ENCODE peak calls at places on chromosomes 11 and 22, in eight cellular contexts. V, Q, L, Z, O, E, P and M are unnamed samples.

GRCh38 chr22:43501951-43502874 is 90.4 kb downstream of the MPPED1 start:
- DNase-seq in Z (no peak), O (no peak), V (no peak), E (no peak), L (no peak), Q (peak), P (no peak), M (no peak)

GRCh38 chr11:106473089-106473722 is 395.7 kb downstream of the AASDHPPT start:
- DNase-seq in Q (no peak), O (no peak), P (peak), V (peak), L (no peak), E (no peak), Z (no peak), M (no peak)

GRCh38 chr11:64165842-64166635 is at the start of gene MACROD1:
- DNase-seq in P (peak), Z (peak), E (peak), O (peak), V (peak), L (peak), Q (peak), M (peak)

GRCh38 chr11:102971766-102972165 is 16.2 kb upstream of the MMP13 start:
- DNase-seq in Q (no peak), O (no peak), L (no peak), Z (no peak), E (no peak), P (no peak), V (no peak), M (no peak)

GRCh38 chr11:8333431-8334401 is 70.0 kb upstream of the LMO1 start:
- DNase-seq in V (peak), P (peak), O (no peak), L (no peak), Q (no peak), Z (no peak), E (no peak), M (no peak)

GRCh38 chr22:41845380-41846267 is 12.7 kb downstream of the SREBF2 start:
- DNase-seq in P (no peak), Z (no peak), E (no peak), L (no peak), Q (no peak), O (no peak), V (no peak), M (no peak)

GRCh38 chr11:28911829-28912228 is 803.6 kb downstream of the METTL15 start:
- DNase-seq in E (no peak), Z (no peak), V (no peak), L (no peak), P (no peak), O (no peak), Q (no peak), M (no peak)

GRCh38 chr11:35321111-35321510 is 98.2 kb downstream of the SLC1A2 start:
- DNase-seq in Q (no peak), L (no peak), P (no peak), O (no peak), Z (no peak), E (no peak), V (no peak), M (no peak)

GRCh38 chr11:117080370-117080769 is 17.9 kb downstream of the SIK3 start:
- DNase-seq in L (no peak), Q (no peak), V (no peak), P (no peak), Z (no peak), E (no peak), O (no peak), M (no peak)

GRCh38 chr11:2802389-2803185 is 83.0 kb downstream of the CDKN1C start:
- DNase-seq in L (no peak), P (no peak), E (no peak), Q (peak), O (no peak), V (no peak), Z (no peak), M (no peak)

GRCh38 chr11:17779861-17780594 is 45.4 kb downstream of the KCNC1 start:
- DNase-seq in V (no peak), Z (no peak), L (no peak), E (no peak), Q (peak), P (no peak), O (no peak), M (no peak)

GRCh38 chr11:6755953-6756347 is 15.8 kb downstream of the OR2AG2 start:
- DNase-seq in Z (no peak), L (no peak), Q (no peak), V (no peak), E (no peak), O (no peak), P (no peak), M (no peak)

DNA sequence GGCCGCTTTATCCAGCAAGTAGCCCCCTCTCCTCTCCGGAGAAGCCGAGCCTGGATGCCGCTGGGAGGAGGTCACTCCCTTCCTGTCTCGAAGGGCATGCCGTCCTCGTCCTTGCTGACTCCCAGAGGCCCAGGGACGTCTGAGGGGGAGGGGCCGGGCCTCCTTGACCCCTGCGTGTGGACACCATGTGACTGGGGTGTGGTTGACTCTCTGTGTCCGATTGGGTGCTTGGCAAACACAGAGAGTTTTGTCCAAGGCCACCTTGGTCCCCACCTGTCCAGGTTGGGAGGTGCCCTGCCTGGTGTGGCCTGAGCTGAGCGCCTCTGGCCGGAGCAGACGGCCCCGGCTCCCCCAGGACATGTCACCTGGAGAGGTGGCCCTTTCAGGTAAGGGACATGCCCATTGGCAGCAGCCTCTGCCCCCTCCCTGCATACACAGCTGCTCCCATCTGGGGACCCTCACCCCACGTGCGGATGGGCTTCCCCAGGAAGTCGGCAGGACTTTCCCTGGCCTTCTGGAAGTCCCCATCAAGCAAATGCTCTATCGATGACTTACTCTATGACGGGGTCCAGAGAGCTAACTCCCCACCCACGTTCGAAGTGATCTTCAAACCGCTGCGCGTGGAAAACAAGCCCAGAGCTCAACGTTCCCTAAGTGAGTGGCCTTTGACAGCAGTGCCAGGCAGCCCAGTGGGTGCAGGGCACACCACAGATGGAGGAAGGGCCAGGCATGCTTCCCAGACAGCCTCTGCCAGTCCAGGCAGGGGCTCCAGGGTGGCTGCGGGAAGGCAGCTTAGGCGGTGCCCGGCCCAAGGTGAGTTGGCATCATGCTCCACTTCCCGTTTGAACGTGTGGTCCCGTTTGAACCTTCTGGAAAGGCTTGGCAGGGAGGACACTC is at the start of gene SMIM38:
- DNase-seq in E (no peak), V (no peak), O (no peak), P (no peak), L (no peak), Z (no peak), Q (no peak), M (no peak)
- H3K27ac ChIP-seq in E (no peak), V (peak), O (no peak), P (no peak), L (peak), Z (no peak), Q (no peak), M (no peak)

GRCh38 chr11:62410972-62411371 is 7.9 kb upstream of the SCGB1A1 start:
- DNase-seq in E (no peak), L (no peak), Z (no peak), O (no peak), V (peak), P (no peak), Q (no peak), M (no peak)

GRCh38 chr11:62416596-62416995 is 2.2 kb upstream of the SCGB1A1 start:
- DNase-seq in L (no peak), Q (no peak), Z (no peak), E (no peak), V (no peak), O (no peak), P (no peak), M (no peak)

GRCh38 chr11:62411524-62411923 is 7.3 kb upstream of the SCGB1A1 start:
- DNase-seq in O (no peak), P (no peak), L (no peak), E (no peak), Q (no peak), Z (no peak), V (no peak), M (no peak)

GRCh38 chr11:62409831-62410230 is 9.0 kb upstream of the SCGB1A1 start:
- DNase-seq in Z (no peak), V (no peak), Q (no peak), L (no peak), E (no peak), P (no peak), O (no peak), M (no peak)

DNA sequence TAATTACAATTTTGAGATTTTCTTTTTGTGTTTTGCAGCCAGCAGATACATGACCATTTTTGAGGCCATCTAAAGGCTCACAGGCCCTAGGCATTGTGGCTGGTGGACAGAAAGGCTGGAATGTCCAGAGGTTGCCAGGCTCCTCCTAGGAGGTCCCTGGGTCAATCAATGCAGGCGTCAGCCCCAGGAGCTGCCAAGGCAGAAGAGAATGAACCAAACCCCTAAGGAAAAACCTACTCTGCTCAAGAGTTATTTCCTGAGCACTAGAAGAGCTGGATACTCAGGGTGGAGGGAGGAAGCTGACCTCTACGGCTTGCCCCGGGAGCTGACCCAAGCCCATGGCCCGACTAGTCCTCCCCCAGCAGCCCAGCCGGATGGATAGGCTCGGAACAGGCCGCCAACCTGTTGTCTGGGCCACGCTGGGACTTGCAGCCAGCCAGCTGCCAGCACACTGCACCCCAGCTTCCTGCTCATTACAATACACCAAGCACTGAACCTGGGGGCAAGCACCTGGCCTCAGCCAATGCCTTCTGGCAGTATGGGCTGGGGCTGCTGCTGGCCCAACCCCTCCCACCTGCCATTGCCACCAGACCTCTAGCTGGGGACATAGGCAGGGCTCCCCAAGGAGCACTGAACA is 5.7 kb upstream of the SCGB1A1 start:
- DNase-seq in Q (no peak), L (no peak), P (no peak), V (no peak), O (no peak), E (no peak), Z (no peak), M (no peak)
- H3K27ac ChIP-seq in Q (no peak), L (no peak), P (no peak), V (peak), O (no peak), E (no peak), Z (no peak), M (no peak)

GRCh38 chr11:31871310-31872073 is 60.4 kb upstream of the PAX6 start:
- DNase-seq in V (no peak), E (no peak), Z (no peak), O (peak), Q (no peak), L (no peak), P (no peak), M (no peak)

GRCh38 chr11:31873115-31873514 is 62.0 kb upstream of the PAX6 start:
- DNase-seq in O (no peak), L (no peak), Q (no peak), Z (no peak), V (no peak), P (no peak), E (no peak), M (no peak)

GRCh38 chr11:31874631-31875191 is 63.6 kb upstream of the PAX6 start:
- DNase-seq in V (no peak), L (no peak), O (peak), E (no peak), Q (no peak), Z (no peak), P (no peak), M (no peak)

GRCh38 chr11:31872074-31872440 is 60.9 kb upstream of the PAX6 start:
- DNase-seq in Z (no peak), V (no peak), Q (no peak), L (no peak), E (no peak), P (no peak), O (no peak), M (no peak)

GRCh38 chr11:31875861-31876625 is 64.9 kb upstream of the PAX6 start:
- DNase-seq in O (no peak), E (no peak), P (no peak), Q (no peak), L (no peak), Z (no peak), V (no peak), M (no peak)
- H3K27ac ChIP-seq in O (no peak), E (no peak), P (no peak), Q (no peak), L (no peak), Z (no peak), V (no peak), M (no peak)

DNA sequence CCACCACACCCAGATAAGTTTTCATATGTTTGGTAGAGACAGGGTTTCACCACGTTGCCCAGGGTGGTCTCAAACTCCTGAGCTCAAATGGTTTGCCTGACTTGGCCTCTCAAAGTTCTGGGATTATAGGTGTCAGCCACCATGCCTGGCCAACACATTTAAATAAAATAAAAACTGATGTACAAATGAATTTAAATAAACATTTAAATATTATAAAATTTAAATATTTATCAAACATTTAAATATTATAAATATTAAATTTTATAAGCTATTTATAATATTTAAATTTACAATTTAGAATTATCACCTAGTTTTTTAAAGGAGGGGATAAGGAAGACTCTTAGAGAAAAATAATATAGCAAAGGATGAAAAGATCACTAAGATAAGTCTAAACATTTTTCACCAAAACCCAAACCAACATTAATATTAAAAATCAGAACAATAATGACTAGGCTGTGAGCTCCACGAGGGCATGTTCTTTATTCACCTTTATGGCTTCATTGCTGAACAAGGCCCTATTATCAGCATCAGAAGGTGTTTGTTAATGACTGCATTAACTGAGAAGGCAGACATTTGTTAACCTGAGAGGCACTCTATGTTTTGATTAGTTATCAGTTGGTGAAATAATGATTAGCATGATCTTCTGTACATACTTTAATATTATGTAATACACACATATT is 7.2 kb downstream of the IL18 start:
- DNase-seq in L (no peak), V (no peak), E (no peak), Q (no peak), O (no peak), P (no peak), Z (no peak), M (no peak)
- H3K27ac ChIP-seq in L (no peak), V (peak), E (no peak), Q (no peak), O (no peak), P (peak), Z (no peak), M (no peak)

DNA sequence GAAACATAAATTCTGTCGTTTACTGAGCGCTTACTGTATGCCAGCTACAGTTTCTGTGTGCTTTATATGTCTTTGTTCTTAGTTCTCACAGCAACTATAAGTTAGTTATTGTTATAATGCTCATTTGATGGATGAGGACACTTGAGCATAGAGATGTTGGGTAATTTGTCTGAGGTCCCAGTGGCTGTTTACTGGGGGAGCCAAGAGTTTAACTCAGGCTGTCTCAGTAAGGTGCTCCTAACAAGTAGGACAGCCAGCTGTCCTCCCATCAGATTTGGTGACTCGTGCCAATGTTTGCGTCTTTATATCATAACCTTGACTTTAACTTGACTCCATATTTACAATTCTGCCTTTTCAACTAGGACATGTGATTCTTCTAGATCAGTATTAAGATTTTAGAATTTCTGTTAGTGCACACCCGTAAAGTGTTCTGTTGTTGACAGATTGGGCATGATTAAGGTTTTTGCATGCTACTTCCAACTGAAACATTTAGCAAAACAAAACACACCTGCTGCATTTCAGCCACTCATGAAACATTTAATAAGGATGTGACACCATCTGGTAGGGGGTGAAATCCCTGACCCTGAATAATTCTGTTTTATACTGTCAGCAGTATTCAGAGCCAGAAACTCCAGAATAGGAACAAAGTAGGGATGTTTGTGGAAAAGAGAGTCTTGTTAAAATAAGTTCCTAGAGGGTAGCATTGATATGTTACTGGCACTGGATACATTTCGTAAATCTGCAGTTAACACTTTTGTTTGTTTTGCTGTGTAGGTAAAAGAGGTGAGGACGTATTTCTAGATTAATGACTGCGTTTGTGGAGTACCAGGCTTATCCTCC is 1.9 kb downstream of the REXO2 start:
- DNase-seq in O (no peak), E (no peak), Z (no peak), V (no peak), P (no peak), L (no peak), Q (no peak), M (no peak)
- H3K27ac ChIP-seq in O (no peak), E (no peak), Z (no peak), V (no peak), P (peak), L (no peak), Q (no peak), M (no peak)

DNA sequence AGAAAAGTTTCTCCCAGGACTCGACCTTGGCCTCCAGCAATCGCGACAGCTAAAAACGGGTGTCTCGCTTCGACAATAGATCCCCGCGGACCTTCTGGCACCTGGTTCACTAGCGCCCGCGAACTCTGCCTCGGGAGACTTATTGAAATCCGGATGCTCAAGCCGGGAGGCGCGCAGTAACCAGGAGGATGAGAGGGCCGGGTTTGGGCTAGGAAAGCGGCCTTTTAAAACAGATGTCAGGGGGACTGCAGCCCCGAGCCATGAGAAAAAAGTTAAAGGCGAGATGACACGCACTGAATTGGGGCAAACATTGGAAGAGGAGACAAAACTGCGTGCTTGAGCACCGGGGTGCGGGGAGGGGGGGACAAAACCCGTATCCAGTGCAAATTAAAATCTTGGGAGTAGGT is 637 bp upstream of the ZBTB16 start:
- DNase-seq in Z (no peak), P (no peak), L (no peak), O (no peak), E (no peak), V (no peak), Q (no peak), M (no peak)
- H3K27ac ChIP-seq in Z (no peak), P (no peak), L (peak), O (no peak), E (no peak), V (peak), Q (no peak), M (no peak)

GRCh38 chr22:23517804-23518380 is 62.2 kb downstream of the IGLL1 start:
- DNase-seq in Z (no peak), P (no peak), Q (no peak), O (no peak), E (no peak), L (no peak), V (no peak), M (no peak)
- H3K27ac ChIP-seq in Z (no peak), P (no peak), Q (no peak), O (no peak), E (no peak), L (no peak), V (no peak), M (no peak)